ENCODE peak calls at places on chromosomes 2 and 18, in five cellular contexts. Q is esophagus squamous epithelium, K is body of pancreas, W is stomach, E is uterus. G is an unnamed sample. For H3K4me1, the result is how much of the 10 kb centered on the place peaks cover.

GRCh38 chr2:204860249-204860648 is 315.0 kb downstream of the PARD3B start:
- DNase-seq in Q (no peak), K (no peak), W (no peak), E (no peak), G (no peak)

GRCh38 chr2:26847663-26848335 is at the start of gene DPYSL5:
- DNase-seq in Q (no peak), K (no peak), W (no peak), E (no peak), G (no peak)

GRCh38 chr2:237281900-237282306 is 132.1 kb downstream of the COL6A3 start:
- DNase-seq in Q (no peak), K (no peak), W (no peak), E (no peak), G (no peak)

GRCh38 chr18:51801515-51801914 is 538.5 kb upstream of the DCC start:
- DNase-seq in Q (no peak), K (no peak), W (no peak), E (no peak), G (no peak)

GRCh38 chr18:78965260-78965659 is 14.4 kb upstream of the SALL3 start:
- DNase-seq in Q (no peak), K (no peak), W (no peak), E (no peak), G (no peak)

GRCh38 chr2:175008801-175009495 is 3.8 kb upstream of the CHN1 start:
- DNase-seq in Q (no peak), K (no peak), W (no peak), E (no peak), G (no peak)

GRCh38 chr18:59988098-59988706 is 88.4 kb downstream of the PMAIP1 start:
- DNase-seq in Q (no peak), K (peak), W (peak), E (peak), G (no peak)

GRCh38 chr2:85753525-85754312 is at the start of gene ATOH8:
- DNase-seq in Q (no peak), K (peak), W (peak), E (peak), G (peak)

GRCh38 chr18:35851286-35851967 is 121.1 kb upstream of the RMP24 start:
- DNase-seq in Q (no peak), K (no peak), W (no peak), E (no peak), G (no peak)

GRCh38 chr2:241620419-241620769 is 16.6 kb downstream of the THAP4 start:
- DNase-seq in Q (no peak), K (no peak), W (no peak), E (no peak), G (no peak)

GRCh38 chr2:43343573-43344304 is 117.3 kb upstream of the ZFP36L2 start:
- DNase-seq in Q (no peak), K (peak), W (peak), E (peak), G (peak)

GRCh38 chr2:156342252-156343095 is 10.0 kb upstream of the NR4A2 start:
- DNase-seq in Q (peak), K (peak), W (peak), E (peak), G (peak)
- TF ChIP-seq POLR2A in Q (peak), K (peak), W (no peak), E (peak), G (peak)

GRCh38 chr2:155733091-155733870 is 599.2 kb downstream of the NR4A2 start:
- DNase-seq in Q (no peak), K (no peak), W (no peak), E (no peak), G (no peak)

GRCh38 chr2:155722290-155722689 is 610.2 kb downstream of the NR4A2 start:
- DNase-seq in Q (no peak), K (no peak), W (no peak), E (no peak), G (no peak)

DNA sequence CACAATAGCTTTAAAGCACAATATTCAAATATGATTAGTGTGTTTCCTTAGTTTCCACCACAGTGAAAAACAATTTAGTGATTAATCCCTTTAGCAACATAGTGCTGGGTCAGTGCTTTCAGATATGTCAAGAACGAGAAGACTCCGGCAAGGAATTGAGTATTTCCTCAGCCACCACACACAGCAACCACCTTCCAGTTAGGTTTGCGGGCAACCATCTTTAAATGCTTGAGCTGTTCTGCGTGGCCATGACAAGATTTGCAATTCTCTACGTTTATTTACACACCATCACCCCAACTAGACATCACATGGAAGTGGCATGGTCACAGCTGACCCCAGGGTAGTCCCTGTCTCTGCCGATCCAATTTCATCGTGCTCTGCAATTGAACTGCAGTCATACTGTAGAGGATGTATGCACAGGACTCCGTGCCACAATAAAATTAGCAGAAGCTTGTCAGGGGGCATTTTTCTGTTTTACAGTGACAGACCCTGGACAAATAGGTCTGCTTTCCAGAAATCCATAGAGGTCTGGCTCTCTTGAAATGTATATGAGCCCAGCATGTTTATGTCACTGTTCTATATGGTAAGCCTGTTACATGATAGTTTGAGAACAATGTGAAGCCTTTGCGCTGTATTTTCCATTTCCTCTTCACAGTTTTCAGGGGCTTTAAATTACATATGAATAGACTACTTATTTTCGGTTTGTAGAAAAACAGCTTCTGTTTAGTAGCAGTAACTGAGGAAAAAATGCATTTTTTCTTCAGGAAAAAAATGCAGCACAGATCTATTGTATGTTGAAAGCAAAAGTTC is 605.2 kb downstream of the NR4A2 start:
- DNase-seq in Q (no peak), K (no peak), W (no peak), E (no peak), G (no peak)
- H3K4me3 ChIP-seq in Q (no peak), K (no peak), W (no peak), E (no peak), G (peak)

GRCh38 chr2:33437297-33437696 is 39.2 kb upstream of the RASGRP3 start:
- DNase-seq in Q (no peak), K (no peak), W (no peak), E (no peak), G (no peak)
- H3K4me1 ChIP-seq in Q (under half), K (under half), W (under half), E (under half), G (half or more)

DNA sequence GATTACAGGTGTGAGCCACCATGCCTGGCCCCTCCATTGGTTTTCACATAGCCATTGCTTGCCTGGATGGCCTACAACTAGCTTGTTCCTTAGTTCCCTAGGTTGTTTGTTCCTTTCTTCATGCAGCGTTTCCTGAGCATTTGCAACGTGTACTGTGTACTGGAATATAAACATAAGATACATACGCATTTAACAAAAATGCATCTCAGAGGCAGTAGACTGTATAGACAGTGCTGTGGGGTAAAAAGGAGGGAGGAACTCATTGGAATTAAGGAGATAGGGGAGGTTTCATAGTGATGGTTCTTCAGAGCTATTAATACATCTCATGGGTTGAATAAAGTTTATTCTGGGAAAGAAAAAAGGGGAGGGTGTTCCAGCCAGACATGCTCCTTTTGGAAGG is 260.5 kb upstream of the RASGRP3 start:
- DNase-seq in Q (no peak), K (no peak), W (no peak), E (no peak), G (no peak)
- TF ChIP-seq POLR2A in Q (no peak), K (no peak), W (no peak), E (no peak), G (no peak)

DNA sequence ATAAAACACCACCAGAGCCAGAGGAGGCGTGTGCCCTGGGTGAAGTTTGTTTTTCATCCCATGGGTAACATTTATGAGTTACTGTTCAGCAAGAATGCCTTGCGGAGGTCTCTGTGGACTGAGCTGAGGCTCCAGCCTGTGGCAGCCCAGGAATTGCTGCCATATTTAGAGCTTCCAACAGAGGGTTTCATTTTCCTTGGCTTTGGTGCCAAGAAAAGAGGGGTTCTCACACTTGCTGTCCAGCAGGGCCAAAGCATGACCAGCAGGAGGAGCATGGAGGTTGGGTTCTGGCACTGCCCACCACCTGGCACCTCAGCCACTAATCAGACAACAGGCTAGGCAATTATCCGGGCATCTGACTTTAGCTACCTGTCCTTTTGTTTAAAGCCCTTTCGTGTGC is 36.7 kb downstream of the EPAS1 start:
- DNase-seq in Q (no peak), K (no peak), W (no peak), E (no peak), G (no peak)
- H3K4me3 ChIP-seq in Q (no peak), K (no peak), W (no peak), E (no peak), G (no peak)

DNA sequence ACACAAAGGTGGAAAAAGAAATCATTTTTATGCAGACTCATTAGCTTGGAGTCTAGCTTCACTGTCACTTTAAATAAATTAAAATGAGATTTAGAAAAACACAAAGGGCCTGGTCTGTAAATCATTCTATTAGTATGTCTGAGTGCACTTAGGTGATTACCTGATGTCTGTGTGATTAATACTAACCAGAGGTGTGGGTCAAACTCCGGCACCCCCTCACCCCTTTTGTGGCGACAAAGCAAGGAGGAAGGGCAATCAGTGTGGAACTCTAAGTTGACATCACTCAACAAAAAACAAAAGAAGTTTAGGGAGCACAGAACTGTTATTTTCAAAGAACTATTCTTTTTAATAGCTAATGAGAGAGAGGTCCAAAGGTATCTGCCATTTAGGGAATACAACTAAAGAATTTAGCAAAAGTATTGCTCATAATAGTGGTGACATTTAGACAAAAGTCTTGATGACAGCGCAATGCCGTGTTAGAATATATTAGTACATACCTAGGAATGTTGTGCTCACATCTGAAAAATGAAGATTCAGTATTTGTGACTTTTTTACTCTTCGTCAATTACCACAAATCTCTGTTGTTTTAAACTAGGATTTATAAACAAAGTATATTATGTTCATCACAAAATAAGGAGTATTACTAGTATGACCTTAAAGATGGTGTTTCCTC is 66.3 kb downstream of the ZEB2 start:
- DNase-seq in Q (no peak), K (no peak), W (no peak), E (no peak), G (no peak)
- H3K4me1 ChIP-seq in Q (half or more), K (under half), W (half or more), E (under half), G (half or more)

GRCh38 chr2:41907716-41908328 is 140.0 kb upstream of the PKDCC start:
- DNase-seq in Q (no peak), K (no peak), W (no peak), E (no peak), G (no peak)
- TF ChIP-seq POLR2A in Q (no peak), K (no peak), W (no peak), E (no peak), G (no peak)

GRCh38 chr2:120681696-120682288 is 53.9 kb upstream of the GLI2 start:
- DNase-seq in Q (no peak), K (no peak), W (no peak), E (no peak), G (no peak)

GRCh38 chr2:120681181-120681580 is 54.5 kb upstream of the GLI2 start:
- DNase-seq in Q (no peak), K (no peak), W (no peak), E (no peak), G (no peak)

GRCh38 chr2:120679526-120679925 is 56.1 kb upstream of the GLI2 start:
- DNase-seq in Q (no peak), K (no peak), W (no peak), E (no peak), G (no peak)

GRCh38 chr2:120678926-120679325 is 56.7 kb upstream of the GLI2 start:
- DNase-seq in Q (no peak), K (no peak), W (no peak), E (no peak), G (no peak)

GRCh38 chr2:120680136-120680761 is 55.4 kb upstream of the GLI2 start:
- DNase-seq in Q (peak), K (peak), W (peak), E (peak), G (peak)
- H3K4me3 ChIP-seq in Q (no peak), K (no peak), W (no peak), E (no peak), G (no peak)

GRCh38 chr2:215320102-215320501 is 8.2 kb downstream of the ATIC start:
- DNase-seq in Q (no peak), K (no peak), W (no peak), E (no peak), G (no peak)
- H3K4me1 ChIP-seq in Q (under half), K (under half), W (under half), E (under half), G (under half)

GRCh38 chr2:60495226-60495625 is 58.2 kb downstream of the BCL11A start:
- DNase-seq in Q (no peak), K (no peak), W (peak), E (no peak), G (no peak)
- TF ChIP-seq POLR2A in Q (no peak), K (no peak), W (no peak), E (no peak), G (no peak)